ENCODE peak calls at places on chromosomes 5 and 9, in six cellular contexts. N is frontal cortex, P is HuH-7, J is cardiac fibroblast, Z is GM13977, A is renal cortical epithelial cell. Y is an unnamed sample.

GRCh38 chr5:156971415-156971814 is 8.4 kb upstream of the TIMD4 start:
- DNase-seq in N (no peak), P (no peak), J (no peak), Z (no peak), A (peak; percentile 74), Y (no peak)

GRCh38 chr5:164433471-164433870 is 928.1 kb downstream of the MAT2B start:
- DNase-seq in N (no peak), P (no peak), J (peak; percentile 40), Z (no peak), A (peak; percentile 7), Y (no peak)

GRCh38 chr9:110918316-110919054 is 119.8 kb downstream of the LPAR1 start:
- DNase-seq in N (no peak), P (no peak), J (peak; percentile 89), Z (no peak), A (peak; percentile 39), Y (no peak)

GRCh38 chr5:180790020-180790419 is 12.6 kb downstream of the MGAT1 start:
- DNase-seq in N (no peak), P (no peak), J (no peak), Z (no peak), A (no peak), Y (peak; percentile 27)

GRCh38 chr9:111798786-111799185 is 4.0 kb upstream of the SHOC1 start:
- DNase-seq in N (no peak), P (no peak), J (peak; percentile 87), Z (no peak), A (peak; percentile 45), Y (peak; percentile 40)

GRCh38 chr9:10855847-10856246 is 243.0 kb upstream of the PTPRD start:
- DNase-seq in N (no peak), P (peak; percentile 8), J (peak; percentile 50), Z (no peak), A (no peak), Y (no peak)

GRCh38 chr5:139740138-139740992 is 55.2 kb upstream of the PSD2 start:
- DNase-seq in N (no peak), P (no peak), J (no peak), Z (peak; percentile 61), A (no peak), Y (no peak)

GRCh38 chr5:18216729-18217128 is 582.5 kb downstream of the TAF11L14 start:
- DNase-seq in N (no peak), P (no peak), J (no peak), Z (no peak), A (no peak), Y (no peak)

GRCh38 chr5:135059000-135059923 is 25.2 kb upstream of the PITX1 start:
- DNase-seq in N (no peak), P (no peak), J (no peak), Z (no peak), A (no peak), Y (no peak)